ENCODE peak calls at places on chromosomes 2 and 18, in six cellular contexts. One of them, this sample, is unnamed.

GRCh38 chr2:51693640-51694039 is 661.7 kb upstream of the NRXN1 start:
- DNase-seq in aorta: no peak
- DNase-seq in GM23248: peak
- DNase-seq in right atrium auricular region: no peak
- DNase-seq in breast epithelium: no peak
- DNase-seq in cardiac muscle cell: no peak
- DNase-seq in this sample: no peak

GRCh38 chr18:8252371-8252770 is 356.9 kb upstream of the RAB12 start:
- DNase-seq in cardiac muscle cell: no peak
- DNase-seq in breast epithelium: no peak
- DNase-seq in right atrium auricular region: no peak
- DNase-seq in GM23248: no peak
- DNase-seq in aorta: no peak
- DNase-seq in this sample: no peak

GRCh38 chr2:8402222-8402621 is 279.6 kb upstream of the ID2 start:
- DNase-seq in cardiac muscle cell: no peak
- DNase-seq in right atrium auricular region: no peak
- DNase-seq in GM23248: no peak
- DNase-seq in breast epithelium: no peak
- DNase-seq in aorta: no peak
- DNase-seq in this sample: no peak

GRCh38 chr2:170377469-170378207 is 199.7 kb downstream of the MYO3B start:
- DNase-seq in breast epithelium: no peak
- DNase-seq in GM23248: peak
- DNase-seq in cardiac muscle cell: no peak
- DNase-seq in right atrium auricular region: no peak
- DNase-seq in aorta: no peak
- DNase-seq in this sample: no peak

GRCh38 chr2:101872480-101872879 is 119.3 kb upstream of the IL1R2 start:
- DNase-seq in cardiac muscle cell: no peak
- DNase-seq in aorta: no peak
- DNase-seq in breast epithelium: no peak
- DNase-seq in right atrium auricular region: no peak
- DNase-seq in GM23248: peak
- DNase-seq in this sample: no peak

GRCh38 chr2:102057502-102058292 is 65.9 kb downstream of the IL1R2 start:
- DNase-seq in right atrium auricular region: no peak
- DNase-seq in breast epithelium: peak
- DNase-seq in aorta: no peak
- DNase-seq in GM23248: no peak
- DNase-seq in cardiac muscle cell: no peak
- DNase-seq in this sample: no peak

GRCh38 chr18:70672581-70672980 is 383.7 kb downstream of the SOCS6 start:
- DNase-seq in cardiac muscle cell: no peak
- DNase-seq in right atrium auricular region: no peak
- DNase-seq in GM23248: no peak
- DNase-seq in breast epithelium: no peak
- DNase-seq in aorta: no peak
- DNase-seq in this sample: no peak

GRCh38 chr18:23716516-23716915 is 27.3 kb downstream of the LAMA3 start:
- DNase-seq in aorta: no peak
- DNase-seq in right atrium auricular region: no peak
- DNase-seq in breast epithelium: peak
- DNase-seq in GM23248: peak
- DNase-seq in cardiac muscle cell: no peak
- DNase-seq in this sample: peak

GRCh38 chr2:133266926-133267590 is 301.2 kb downstream of the NCKAP5 start:
- DNase-seq in breast epithelium: no peak
- DNase-seq in aorta: no peak
- DNase-seq in right atrium auricular region: no peak
- DNase-seq in cardiac muscle cell: peak
- DNase-seq in GM23248: peak
- DNase-seq in this sample: no peak

GRCh38 chr18:70464343-70465114 is 175.7 kb downstream of the SOCS6 start:
- DNase-seq in GM23248: peak
- DNase-seq in right atrium auricular region: peak
- DNase-seq in breast epithelium: peak
- DNase-seq in cardiac muscle cell: peak
- DNase-seq in aorta: peak
- DNase-seq in this sample: peak

GRCh38 chr2:111664451-111664850 is 219.5 kb downstream of the ANAPC1 start:
- DNase-seq in cardiac muscle cell: no peak
- DNase-seq in breast epithelium: no peak
- DNase-seq in right atrium auricular region: no peak
- DNase-seq in GM23248: no peak
- DNase-seq in aorta: no peak
- DNase-seq in this sample: no peak

GRCh38 chr2:46143401-46144132 is 153.6 kb upstream of the EPAS1 start:
- DNase-seq in cardiac muscle cell: no peak
- DNase-seq in aorta: no peak
- DNase-seq in breast epithelium: no peak
- DNase-seq in GM23248: peak
- DNase-seq in right atrium auricular region: no peak
- DNase-seq in this sample: no peak

GRCh38 chr2:9188823-9189222 is 17.8 kb upstream of the ASAP2 start:
- DNase-seq in GM23248: no peak
- DNase-seq in aorta: no peak
- DNase-seq in breast epithelium: no peak
- DNase-seq in right atrium auricular region: no peak
- DNase-seq in cardiac muscle cell: no peak
- DNase-seq in this sample: peak

DNA sequence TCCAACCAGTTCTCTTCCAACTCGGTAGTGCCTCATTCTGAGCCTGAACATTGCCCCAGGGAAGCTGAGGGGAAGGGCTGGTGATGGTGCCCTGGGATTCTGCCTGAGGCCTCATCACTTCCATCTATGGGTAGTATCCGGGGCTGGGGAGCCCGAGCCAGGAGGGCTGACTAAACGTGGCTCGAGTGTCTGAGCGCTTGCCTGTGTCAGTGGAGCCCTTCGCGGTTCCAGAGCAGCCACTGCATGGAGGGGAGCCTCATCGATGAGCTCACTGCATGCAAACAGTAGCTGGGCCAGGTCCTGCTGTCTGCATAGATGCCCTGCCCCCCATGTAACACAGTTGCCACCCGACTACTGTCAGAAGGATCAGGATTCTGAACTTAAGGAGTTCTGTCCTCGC is 129.3 kb downstream of the GLI2 start:
- DNase-seq in breast epithelium: no peak
- DNase-seq in cardiac muscle cell: no peak
- DNase-seq in aorta: peak
- DNase-seq in right atrium auricular region: no peak
- DNase-seq in GM23248: peak
- DNase-seq in this sample: no peak
- H3K4me3 ChIP-seq in breast epithelium: no peak
- H3K4me3 ChIP-seq in cardiac muscle cell: no peak
- H3K4me3 ChIP-seq in aorta: no peak
- H3K4me3 ChIP-seq in right atrium auricular region: no peak
- H3K4me3 ChIP-seq in GM23248: no peak
- H3K4me3 ChIP-seq in this sample: no peak

GRCh38 chr2:203238329-203238710 is 498 bp upstream of the CYP20A1 start:
- DNase-seq in breast epithelium: no peak
- DNase-seq in right atrium auricular region: no peak
- DNase-seq in GM23248: no peak
- DNase-seq in cardiac muscle cell: no peak
- DNase-seq in aorta: no peak
- DNase-seq in this sample: no peak

GRCh38 chr2:203238711-203239526 is at the start of gene CYP20A1:
- DNase-seq in right atrium auricular region: peak
- DNase-seq in breast epithelium: peak
- DNase-seq in GM23248: peak
- DNase-seq in cardiac muscle cell: peak
- DNase-seq in aorta: peak
- DNase-seq in this sample: peak

GRCh38 chr2:203242518-203242917 is 3.7 kb downstream of the CYP20A1 start:
- DNase-seq in cardiac muscle cell: no peak
- DNase-seq in breast epithelium: no peak
- DNase-seq in aorta: no peak
- DNase-seq in right atrium auricular region: no peak
- DNase-seq in GM23248: no peak
- DNase-seq in this sample: no peak

GRCh38 chr2:203237501-203238238 is 1.1 kb upstream of the CYP20A1 start:
- DNase-seq in breast epithelium: no peak
- DNase-seq in right atrium auricular region: no peak
- DNase-seq in cardiac muscle cell: no peak
- DNase-seq in GM23248: no peak
- DNase-seq in aorta: no peak
- DNase-seq in this sample: no peak

GRCh38 chr2:203240491-203240890 is 1.7 kb downstream of the CYP20A1 start:
- DNase-seq in breast epithelium: no peak
- DNase-seq in GM23248: no peak
- DNase-seq in right atrium auricular region: no peak
- DNase-seq in aorta: no peak
- DNase-seq in cardiac muscle cell: no peak
- DNase-seq in this sample: no peak
- H3K4me3 ChIP-seq in breast epithelium: no peak
- H3K4me3 ChIP-seq in GM23248: peak
- H3K4me3 ChIP-seq in right atrium auricular region: no peak
- H3K4me3 ChIP-seq in aorta: peak
- H3K4me3 ChIP-seq in cardiac muscle cell: peak
- H3K4me3 ChIP-seq in this sample: peak

DNA sequence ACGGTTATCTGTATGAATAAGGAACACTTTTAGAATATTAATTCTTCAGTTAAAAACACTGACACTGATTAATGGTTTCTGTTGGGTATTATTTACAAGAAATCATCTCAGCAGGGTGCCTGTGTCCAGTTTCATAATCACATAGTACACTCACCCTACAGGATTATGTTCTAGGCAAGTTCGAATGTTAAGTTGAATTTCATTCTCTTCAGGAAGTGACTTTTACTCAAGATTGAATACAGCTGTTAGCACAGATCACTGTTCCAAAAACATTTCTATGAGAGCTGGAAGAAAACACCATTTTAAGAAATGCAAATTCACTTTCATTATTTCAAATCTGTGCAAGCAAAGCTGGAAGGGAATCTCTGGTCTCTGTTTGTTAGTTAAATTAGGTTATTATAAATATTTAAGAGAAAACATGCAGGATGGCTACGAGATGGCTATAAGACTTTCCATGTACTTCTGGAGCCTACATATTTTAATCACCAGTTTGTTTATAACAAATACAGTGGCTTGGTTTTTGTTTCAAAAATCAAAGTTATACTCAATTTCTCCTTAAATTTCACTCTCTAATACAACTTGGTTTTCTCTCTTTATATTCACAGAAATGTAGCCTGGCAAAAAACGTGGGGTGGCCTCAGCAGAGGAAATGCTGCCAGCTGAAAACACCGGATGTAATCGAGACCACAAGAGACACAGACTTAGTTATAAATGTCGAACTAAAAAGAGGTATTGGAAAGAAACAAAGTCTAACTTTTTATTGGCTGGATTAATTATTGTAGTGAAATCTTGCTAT is 65.8 kb downstream of the RBMS1 start:
- DNase-seq in right atrium auricular region: no peak
- DNase-seq in aorta: no peak
- DNase-seq in cardiac muscle cell: no peak
- DNase-seq in breast epithelium: peak
- DNase-seq in GM23248: peak
- DNase-seq in this sample: no peak
- H3K4me3 ChIP-seq in right atrium auricular region: peak
- H3K4me3 ChIP-seq in aorta: peak
- H3K4me3 ChIP-seq in cardiac muscle cell: no peak
- H3K4me3 ChIP-seq in breast epithelium: no peak
- H3K4me3 ChIP-seq in GM23248: peak
- H3K4me3 ChIP-seq in this sample: peak

DNA sequence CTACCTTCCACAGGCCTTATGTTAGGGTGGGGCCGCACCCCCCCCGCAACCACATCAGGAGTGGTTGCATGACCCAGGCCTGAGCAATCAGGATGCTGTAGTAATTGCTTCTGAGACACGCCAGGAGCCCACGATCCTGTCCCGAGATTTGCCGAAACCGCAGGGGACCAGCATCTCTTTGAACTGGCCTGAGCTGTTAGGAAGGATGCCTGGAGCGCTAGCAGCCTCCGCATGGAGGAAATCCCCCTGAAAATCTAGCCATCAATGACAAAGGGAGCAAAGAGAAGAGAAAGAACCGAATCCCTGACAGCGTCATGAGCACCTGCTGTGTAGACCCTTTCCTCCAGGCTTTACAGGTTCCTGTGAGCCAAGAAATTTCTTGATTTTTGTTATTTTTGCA is 8.7 kb upstream of the TEX44 start:
- DNase-seq in cardiac muscle cell: no peak
- DNase-seq in breast epithelium: no peak
- DNase-seq in GM23248: no peak
- DNase-seq in aorta: no peak
- DNase-seq in right atrium auricular region: no peak
- DNase-seq in this sample: no peak
- H3K4me3 ChIP-seq in cardiac muscle cell: no peak
- H3K4me3 ChIP-seq in breast epithelium: no peak
- H3K4me3 ChIP-seq in GM23248: no peak
- H3K4me3 ChIP-seq in aorta: no peak
- H3K4me3 ChIP-seq in right atrium auricular region: no peak
- H3K4me3 ChIP-seq in this sample: no peak

GRCh38 chr18:5894613-5895299 is 566 bp downstream of the TMEM200C start:
- DNase-seq in aorta: peak
- DNase-seq in GM23248: peak
- DNase-seq in cardiac muscle cell: peak
- DNase-seq in breast epithelium: peak
- DNase-seq in right atrium auricular region: no peak
- DNase-seq in this sample: no peak
- H3K4me3 ChIP-seq in aorta: peak
- H3K4me3 ChIP-seq in GM23248: no peak
- H3K4me3 ChIP-seq in cardiac muscle cell: peak
- H3K4me3 ChIP-seq in breast epithelium: peak
- H3K4me3 ChIP-seq in right atrium auricular region: peak
- H3K4me3 ChIP-seq in this sample: peak

DNA sequence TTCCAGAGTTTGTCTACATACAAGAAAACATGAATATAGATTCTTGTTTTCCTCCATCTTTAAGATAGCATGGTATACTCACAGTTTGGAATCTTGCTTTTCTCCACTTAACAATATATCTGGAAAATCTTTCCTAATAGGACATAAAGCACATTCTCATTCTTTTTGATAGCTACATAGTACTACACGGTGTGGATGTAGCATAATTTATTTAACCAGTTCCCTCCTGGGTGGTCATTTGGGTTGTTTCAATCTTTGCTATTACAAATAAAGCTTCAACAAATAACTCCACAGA is 19.7 kb downstream of the MXD1 start:
- DNase-seq in aorta: no peak
- DNase-seq in GM23248: no peak
- DNase-seq in right atrium auricular region: no peak
- DNase-seq in cardiac muscle cell: no peak
- DNase-seq in breast epithelium: no peak
- DNase-seq in this sample: no peak
- H3K4me3 ChIP-seq in aorta: no peak
- H3K4me3 ChIP-seq in GM23248: peak
- H3K4me3 ChIP-seq in right atrium auricular region: no peak
- H3K4me3 ChIP-seq in cardiac muscle cell: no peak
- H3K4me3 ChIP-seq in breast epithelium: no peak
- H3K4me3 ChIP-seq in this sample: no peak

This sample was measured in coronary artery.